ENCODE peak calls at places on chromosomes 11 and 22, in six cellular contexts. One of them, this sample, is unnamed.

GRCh38 chr11:113689711-113690618 is 16.1 kb downstream of the TMPRSS5 start:
- DNase-seq in AG10803: no peak
- DNase-seq in uterus: no peak
- DNase-seq in cardiac muscle cell: no peak
- DNase-seq in endothelial cell of umbilical vein: no peak
- DNase-seq in GM20000: no peak
- DNase-seq in this sample: no peak

GRCh38 chr11:46293616-46294015 is 16.2 kb downstream of the CREB3L1 start:
- DNase-seq in uterus: no peak
- DNase-seq in endothelial cell of umbilical vein: no peak
- DNase-seq in GM20000: no peak
- DNase-seq in cardiac muscle cell: peak; percentile 80
- DNase-seq in AG10803: peak; percentile 98
- DNase-seq in this sample: no peak

GRCh38 chr22:19855504-19856409 is 1.1 kb upstream of the GNB1L start:
- DNase-seq in cardiac muscle cell: peak; percentile 78
- DNase-seq in GM20000: peak; percentile 72
- DNase-seq in AG10803: peak; percentile 62
- DNase-seq in endothelial cell of umbilical vein: peak; percentile 62
- DNase-seq in uterus: peak; percentile 69
- DNase-seq in this sample: peak; percentile 71

GRCh38 chr11:64777449-64778222 is 706 bp downstream of the SF1 start:
- DNase-seq in AG10803: peak; percentile 74
- DNase-seq in endothelial cell of umbilical vein: peak; percentile 85
- DNase-seq in uterus: peak; percentile 77
- DNase-seq in cardiac muscle cell: peak; percentile 83
- DNase-seq in GM20000: peak; percentile 95
- DNase-seq in this sample: peak; percentile 95

GRCh38 chr11:33530824-33531223 is 169.8 kb downstream of the C11orf91 start:
- DNase-seq in uterus: no peak
- DNase-seq in GM20000: no peak
- DNase-seq in AG10803: peak; percentile 81
- DNase-seq in cardiac muscle cell: peak; percentile 57
- DNase-seq in endothelial cell of umbilical vein: no peak
- DNase-seq in this sample: no peak

GRCh38 chr22:35844886-35845285 is 127.2 kb downstream of the APOL5 start:
- DNase-seq in AG10803: no peak
- DNase-seq in cardiac muscle cell: no peak
- DNase-seq in endothelial cell of umbilical vein: no peak
- DNase-seq in uterus: no peak
- DNase-seq in GM20000: no peak
- DNase-seq in this sample: no peak

GRCh38 chr22:30265851-30266444 is 703 bp downstream of the OSM start:
- DNase-seq in GM20000: peak; percentile 87
- DNase-seq in cardiac muscle cell: no peak
- DNase-seq in uterus: no peak
- DNase-seq in endothelial cell of umbilical vein: no peak
- DNase-seq in AG10803: no peak
- DNase-seq in this sample: peak; percentile 91

GRCh38 chr22:38284042-38284402 is 11.2 kb upstream of the TMEM184B start:
- DNase-seq in GM20000: no peak
- DNase-seq in endothelial cell of umbilical vein: no peak
- DNase-seq in uterus: peak; percentile 73
- DNase-seq in cardiac muscle cell: peak; percentile 91
- DNase-seq in AG10803: peak; percentile 97
- DNase-seq in this sample: no peak

GRCh38 chr11:21794306-21794705 is 398.6 kb upstream of the ANO5 start:
- DNase-seq in AG10803: no peak
- DNase-seq in cardiac muscle cell: no peak
- DNase-seq in endothelial cell of umbilical vein: no peak
- DNase-seq in uterus: no peak
- DNase-seq in GM20000: no peak
- DNase-seq in this sample: no peak

GRCh38 chr11:78995166-78995565 is 420.5 kb upstream of the NARS2 start:
- DNase-seq in uterus: no peak
- DNase-seq in AG10803: no peak
- DNase-seq in cardiac muscle cell: no peak
- DNase-seq in GM20000: no peak
- DNase-seq in endothelial cell of umbilical vein: no peak
- DNase-seq in this sample: no peak

GRCh38 chr11:61187505-61188130 is 15.7 kb upstream of the PGA3 start:
- DNase-seq in uterus: peak; percentile 74
- DNase-seq in AG10803: peak; percentile 70
- DNase-seq in endothelial cell of umbilical vein: peak; percentile 81
- DNase-seq in cardiac muscle cell: peak; percentile 87
- DNase-seq in GM20000: peak; percentile 79
- DNase-seq in this sample: peak; percentile 83

GRCh38 chr22:27309713-27310112 is 491.8 kb downstream of the MN1 start:
- DNase-seq in uterus: no peak
- DNase-seq in cardiac muscle cell: no peak
- DNase-seq in endothelial cell of umbilical vein: no peak
- DNase-seq in GM20000: no peak
- DNase-seq in AG10803: peak; percentile 33
- DNase-seq in this sample: no peak

GRCh38 chr22:39350803-39351688 is 1.3 kb downstream of the SYNGR1 start:
- DNase-seq in cardiac muscle cell: no peak
- DNase-seq in GM20000: peak; percentile 49
- DNase-seq in AG10803: no peak
- DNase-seq in endothelial cell of umbilical vein: no peak
- DNase-seq in uterus: no peak
- DNase-seq in this sample: peak; percentile 33

GRCh38 chr22:44309137-44309536 is 3.6 kb downstream of the SHISAL1 start:
- DNase-seq in cardiac muscle cell: peak; percentile 93
- DNase-seq in uterus: peak; percentile 88
- DNase-seq in AG10803: peak; percentile 97
- DNase-seq in endothelial cell of umbilical vein: peak; percentile 29
- DNase-seq in GM20000: no peak
- DNase-seq in this sample: no peak

GRCh38 chr11:65856689-65857499 is 1.1 kb downstream of the CFL1 start:
- DNase-seq in uterus: peak; percentile 78
- DNase-seq in cardiac muscle cell: peak; percentile 72
- DNase-seq in GM20000: peak; percentile 86
- DNase-seq in endothelial cell of umbilical vein: peak; percentile 63
- DNase-seq in AG10803: peak; percentile 57
- DNase-seq in this sample: peak; percentile 82

GRCh38 chr11:57800444-57801184 is 39.0 kb downstream of the CTNND1 start:
- DNase-seq in uterus: no peak
- DNase-seq in cardiac muscle cell: peak; percentile 78
- DNase-seq in endothelial cell of umbilical vein: peak; percentile 85
- DNase-seq in AG10803: peak; percentile 76
- DNase-seq in GM20000: peak; percentile 71
- DNase-seq in this sample: peak; percentile 66

GRCh38 chr11:71507102-71507501 is 20.0 kb upstream of the KRTAP5-7 start:
- DNase-seq in GM20000: no peak
- DNase-seq in endothelial cell of umbilical vein: no peak
- DNase-seq in cardiac muscle cell: no peak
- DNase-seq in AG10803: no peak
- DNase-seq in uterus: no peak
- DNase-seq in this sample: no peak

GRCh38 chr11:126636911-126637799 is 281.7 kb downstream of the ST3GAL4 start:
- DNase-seq in uterus: no peak
- DNase-seq in AG10803: peak; percentile 83
- DNase-seq in endothelial cell of umbilical vein: no peak
- DNase-seq in cardiac muscle cell: peak; percentile 38
- DNase-seq in GM20000: no peak
- DNase-seq in this sample: no peak

GRCh38 chr22:31125521-31126117 is 2.9 kb downstream of the INPP5J start:
- DNase-seq in endothelial cell of umbilical vein: no peak
- DNase-seq in GM20000: no peak
- DNase-seq in uterus: no peak
- DNase-seq in AG10803: no peak
- DNase-seq in cardiac muscle cell: no peak
- DNase-seq in this sample: no peak

GRCh38 chr11:119615879-119616190 is 113.2 kb downstream of the NECTIN1 start:
- DNase-seq in GM20000: no peak
- DNase-seq in cardiac muscle cell: no peak
- DNase-seq in uterus: no peak
- DNase-seq in endothelial cell of umbilical vein: no peak
- DNase-seq in AG10803: no peak
- DNase-seq in this sample: no peak

GRCh38 chr11:75597636-75598035 is 35.6 kb downstream of the SERPINH1 start:
- DNase-seq in AG10803: no peak
- DNase-seq in endothelial cell of umbilical vein: peak; percentile 41
- DNase-seq in GM20000: peak; percentile 62
- DNase-seq in cardiac muscle cell: peak; percentile 47
- DNase-seq in uterus: no peak
- DNase-seq in this sample: peak; percentile 66

GRCh38 chr11:46451759-46452158 is 60.2 kb upstream of the CHRM4 start:
- DNase-seq in GM20000: no peak
- DNase-seq in uterus: no peak
- DNase-seq in AG10803: no peak
- DNase-seq in cardiac muscle cell: no peak
- DNase-seq in endothelial cell of umbilical vein: no peak
- DNase-seq in this sample: no peak

GRCh38 chr11:46894506-46894905 is 23.8 kb downstream of the LRP4 start:
- DNase-seq in AG10803: no peak
- DNase-seq in cardiac muscle cell: no peak
- DNase-seq in uterus: no peak
- DNase-seq in GM20000: no peak
- DNase-seq in endothelial cell of umbilical vein: no peak
- DNase-seq in this sample: no peak

GRCh38 chr11:26587073-26587472 is 15.0 kb upstream of the MUC15 start:
- DNase-seq in endothelial cell of umbilical vein: no peak
- DNase-seq in uterus: no peak
- DNase-seq in GM20000: no peak
- DNase-seq in cardiac muscle cell: no peak
- DNase-seq in AG10803: no peak
- DNase-seq in this sample: no peak

GRCh38 chr11:17719028-17719939 is at the start of gene MYOD1:
- DNase-seq in uterus: no peak
- DNase-seq in cardiac muscle cell: no peak
- DNase-seq in GM20000: no peak
- DNase-seq in AG10803: no peak
- DNase-seq in endothelial cell of umbilical vein: no peak
- DNase-seq in this sample: no peak

GRCh38 chr11:17718510-17718962 is 835 bp upstream of the MYOD1 start:
- DNase-seq in cardiac muscle cell: no peak
- DNase-seq in AG10803: no peak
- DNase-seq in endothelial cell of umbilical vein: no peak
- DNase-seq in uterus: no peak
- DNase-seq in GM20000: no peak
- DNase-seq in this sample: no peak

GRCh38 chr11:17721242-17721999 is 2.0 kb downstream of the MYOD1 start:
- DNase-seq in GM20000: no peak
- DNase-seq in AG10803: no peak
- DNase-seq in cardiac muscle cell: no peak
- DNase-seq in endothelial cell of umbilical vein: no peak
- DNase-seq in uterus: no peak
- DNase-seq in this sample: no peak

GRCh38 chr11:17720796-17721171 is 1.4 kb downstream of the MYOD1 start:
- DNase-seq in uterus: no peak
- DNase-seq in AG10803: no peak
- DNase-seq in cardiac muscle cell: no peak
- DNase-seq in endothelial cell of umbilical vein: no peak
- DNase-seq in GM20000: no peak
- DNase-seq in this sample: no peak

DNA sequence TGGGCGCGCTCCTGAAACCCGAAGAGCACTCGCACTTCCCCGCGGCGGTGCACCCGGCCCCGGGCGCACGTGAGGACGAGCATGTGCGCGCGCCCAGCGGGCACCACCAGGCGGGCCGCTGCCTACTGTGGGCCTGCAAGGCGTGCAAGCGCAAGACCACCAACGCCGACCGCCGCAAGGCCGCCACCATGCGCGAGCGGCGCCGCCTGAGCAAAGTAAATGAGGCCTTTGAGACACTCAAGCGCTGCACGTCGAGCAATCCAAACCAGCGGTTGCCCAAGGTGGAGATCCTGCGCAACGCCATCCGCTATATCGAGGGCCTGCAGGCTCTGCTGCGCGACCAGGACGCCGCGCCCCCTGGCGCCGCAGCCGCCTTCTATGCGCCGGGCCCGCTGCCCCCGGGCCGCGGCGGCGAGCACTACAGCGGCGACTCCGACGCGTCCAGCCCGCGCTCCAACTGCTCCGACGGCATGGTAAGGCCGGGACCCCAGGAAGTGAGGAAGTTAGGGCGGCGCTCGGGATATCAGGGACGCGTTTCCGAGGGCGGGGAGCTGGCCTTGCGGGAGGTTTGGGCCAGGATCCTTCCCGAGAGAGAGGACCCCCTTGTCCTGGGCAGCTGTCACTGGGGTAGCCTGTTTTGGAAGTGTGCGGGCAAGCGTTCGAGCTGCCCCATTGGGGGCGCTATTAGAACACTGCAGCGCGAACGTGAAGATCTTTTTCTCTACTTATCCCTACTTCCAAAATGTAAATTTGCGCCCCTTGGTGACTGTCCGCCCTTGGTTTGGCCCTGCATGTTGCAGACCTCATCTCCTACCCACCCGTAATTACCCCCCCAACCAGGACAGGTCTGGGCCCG is 797 bp downstream of the MYOD1 start:
- DNase-seq in cardiac muscle cell: peak; percentile 40
- DNase-seq in GM20000: no peak
- DNase-seq in uterus: no peak
- DNase-seq in AG10803: no peak
- DNase-seq in endothelial cell of umbilical vein: peak; percentile 15
- DNase-seq in this sample: peak; percentile 52
- TF ChIP-seq CTCF in cardiac muscle cell: peak; percentile 20
- TF ChIP-seq CTCF in GM20000: no peak
- TF ChIP-seq CTCF in uterus: no peak
- TF ChIP-seq CTCF in AG10803: peak; percentile 3
- TF ChIP-seq CTCF in endothelial cell of umbilical vein: peak; percentile 21
- TF ChIP-seq CTCF in this sample: peak; percentile 7

DNA sequence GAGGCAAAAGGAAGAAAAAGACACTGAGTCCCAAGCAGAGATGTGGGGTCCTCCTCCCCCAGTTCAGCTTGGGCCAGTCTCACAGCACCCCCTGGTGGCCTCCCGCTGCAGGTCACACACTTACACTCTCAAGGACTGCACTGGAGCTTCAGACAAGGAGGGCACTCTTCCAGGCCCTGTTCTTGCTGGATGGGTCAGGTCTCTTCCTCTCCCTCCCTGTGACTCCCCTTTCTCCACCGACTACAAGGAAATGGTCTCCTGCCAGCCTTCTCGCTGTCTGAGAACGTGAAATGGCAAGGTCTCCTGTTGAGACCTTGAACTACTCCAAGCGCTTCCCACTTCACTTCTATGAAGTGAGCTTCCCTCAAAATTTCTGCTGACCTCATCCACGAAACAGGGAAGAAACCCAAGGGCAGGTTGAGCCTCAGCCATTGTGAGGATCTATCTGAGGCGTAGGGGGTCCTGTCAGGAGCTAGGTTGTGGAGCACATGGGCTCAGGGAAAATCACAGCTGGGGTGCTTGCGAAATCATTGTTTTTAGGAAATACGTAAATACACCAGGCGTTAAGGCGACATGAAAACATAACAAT is 11.2 kb upstream of the IGLL1 start:
- DNase-seq in endothelial cell of umbilical vein: peak; percentile 59
- DNase-seq in cardiac muscle cell: peak; percentile 78
- DNase-seq in GM20000: peak; percentile 73
- DNase-seq in AG10803: peak; percentile 40
- DNase-seq in uterus: no peak
- DNase-seq in this sample: peak; percentile 76
- TF ChIP-seq CTCF in endothelial cell of umbilical vein: peak; percentile 88
- TF ChIP-seq CTCF in cardiac muscle cell: peak; percentile 89
- TF ChIP-seq CTCF in GM20000: peak; percentile 88
- TF ChIP-seq CTCF in AG10803: peak; percentile 81
- TF ChIP-seq CTCF in uterus: peak; percentile 54
- TF ChIP-seq CTCF in this sample: peak; percentile 92

GRCh38 chr11:128777369-128778011 is 83.6 kb downstream of the FLI1 start:
- DNase-seq in uterus: no peak
- DNase-seq in GM20000: no peak
- DNase-seq in AG10803: no peak
- DNase-seq in cardiac muscle cell: no peak
- DNase-seq in endothelial cell of umbilical vein: no peak
- DNase-seq in this sample: no peak
- TF ChIP-seq CTCF in uterus: no peak
- TF ChIP-seq CTCF in GM20000: no peak
- TF ChIP-seq CTCF in AG10803: no peak
- TF ChIP-seq CTCF in cardiac muscle cell: no peak
- TF ChIP-seq CTCF in endothelial cell of umbilical vein: no peak
- TF ChIP-seq CTCF in this sample: no peak

GRCh38 chr11:125428486-125429173 is 67.4 kb downstream of the FEZ1 start:
- DNase-seq in GM20000: no peak
- DNase-seq in AG10803: no peak
- DNase-seq in cardiac muscle cell: no peak
- DNase-seq in endothelial cell of umbilical vein: no peak
- DNase-seq in uterus: no peak
- DNase-seq in this sample: no peak
- TF ChIP-seq CTCF in GM20000: peak; percentile 5
- TF ChIP-seq CTCF in AG10803: no peak
- TF ChIP-seq CTCF in cardiac muscle cell: no peak
- TF ChIP-seq CTCF in endothelial cell of umbilical vein: no peak
- TF ChIP-seq CTCF in uterus: no peak
- TF ChIP-seq CTCF in this sample: peak; percentile 12

This sample was measured in GM13977.